ENCODE peak calls at places on chromosomes 12 and 14, in eight cellular contexts. One of them, this sample, is unnamed.
A peak's percentile ranks its signal among the peaks of the same experiment; 100 is the strongest.

GRCh38 chr12:132489078-132489601 is 811 bp upstream of the FBRSL1 start:
- DNase-seq in HCEC 1CT: no peak
- DNase-seq in astrocyte of the spinal cord: no peak
- DNase-seq in activated naive CD8-positive, alpha-beta T cell treated with anti-CD3 and anti-CD28 coated beads for 36 hours: peak; percentile 75
- DNase-seq in NCI-H1436 treated with DMSO at 0.1 percent for 48 hours: no peak
- DNase-seq in non-pigmented ciliary epithelial cell: no peak
- DNase-seq in GM04504: no peak
- DNase-seq in ovary: peak; percentile 71
- DNase-seq in this sample: no peak

GRCh38 chr12:21912318-21912717 is 28.9 kb downstream of the ABCC9 start:
- DNase-seq in HCEC 1CT: peak; percentile 81
- DNase-seq in astrocyte of the spinal cord: peak; percentile 29
- DNase-seq in activated naive CD8-positive, alpha-beta T cell treated with anti-CD3 and anti-CD28 coated beads for 36 hours: no peak
- DNase-seq in NCI-H1436 treated with DMSO at 0.1 percent for 48 hours: no peak
- DNase-seq in non-pigmented ciliary epithelial cell: no peak
- DNase-seq in GM04504: no peak
- DNase-seq in ovary: no peak
- DNase-seq in this sample: no peak

GRCh38 chr14:34003691-34004090 is 52.8 kb upstream of the EGLN3 start:
- DNase-seq in HCEC 1CT: no peak
- DNase-seq in astrocyte of the spinal cord: no peak
- DNase-seq in activated naive CD8-positive, alpha-beta T cell treated with anti-CD3 and anti-CD28 coated beads for 36 hours: no peak
- DNase-seq in NCI-H1436 treated with DMSO at 0.1 percent for 48 hours: no peak
- DNase-seq in non-pigmented ciliary epithelial cell: no peak
- DNase-seq in GM04504: no peak
- DNase-seq in ovary: no peak
- DNase-seq in this sample: no peak

GRCh38 chr14:33509927-33510535 is 440.8 kb downstream of the EGLN3 start:
- DNase-seq in HCEC 1CT: no peak
- DNase-seq in astrocyte of the spinal cord: peak; percentile 90
- DNase-seq in activated naive CD8-positive, alpha-beta T cell treated with anti-CD3 and anti-CD28 coated beads for 36 hours: no peak
- DNase-seq in NCI-H1436 treated with DMSO at 0.1 percent for 48 hours: no peak
- DNase-seq in non-pigmented ciliary epithelial cell: peak; percentile 51
- DNase-seq in GM04504: no peak
- DNase-seq in ovary: peak; percentile 14
- DNase-seq in this sample: no peak

GRCh38 chr14:29262979-29263378 is 496.4 kb downstream of the FOXG1 start:
- DNase-seq in HCEC 1CT: peak; percentile 18
- DNase-seq in astrocyte of the spinal cord: no peak
- DNase-seq in activated naive CD8-positive, alpha-beta T cell treated with anti-CD3 and anti-CD28 coated beads for 36 hours: no peak
- DNase-seq in NCI-H1436 treated with DMSO at 0.1 percent for 48 hours: no peak
- DNase-seq in non-pigmented ciliary epithelial cell: no peak
- DNase-seq in GM04504: no peak
- DNase-seq in ovary: no peak
- DNase-seq in this sample: no peak

GRCh38 chr12:80713419-80713818 is 3.3 kb upstream of the MYF5 start:
- DNase-seq in HCEC 1CT: no peak
- DNase-seq in astrocyte of the spinal cord: no peak
- DNase-seq in activated naive CD8-positive, alpha-beta T cell treated with anti-CD3 and anti-CD28 coated beads for 36 hours: no peak
- DNase-seq in NCI-H1436 treated with DMSO at 0.1 percent for 48 hours: no peak
- DNase-seq in non-pigmented ciliary epithelial cell: no peak
- DNase-seq in GM04504: no peak
- DNase-seq in ovary: no peak
- DNase-seq in this sample: no peak

GRCh38 chr12:88336071-88336768 is 194.1 kb downstream of the TMTC3 start:
- DNase-seq in HCEC 1CT: no peak
- DNase-seq in astrocyte of the spinal cord: no peak
- DNase-seq in activated naive CD8-positive, alpha-beta T cell treated with anti-CD3 and anti-CD28 coated beads for 36 hours: no peak
- DNase-seq in NCI-H1436 treated with DMSO at 0.1 percent for 48 hours: no peak
- DNase-seq in non-pigmented ciliary epithelial cell: no peak
- DNase-seq in GM04504: no peak
- DNase-seq in ovary: no peak
- DNase-seq in this sample: no peak

GRCh38 chr12:57758566-57759359 is 3.9 kb downstream of the MARCHF9 start:
- DNase-seq in HCEC 1CT: peak; percentile 0
- DNase-seq in astrocyte of the spinal cord: no peak
- DNase-seq in activated naive CD8-positive, alpha-beta T cell treated with anti-CD3 and anti-CD28 coated beads for 36 hours: no peak
- DNase-seq in NCI-H1436 treated with DMSO at 0.1 percent for 48 hours: no peak
- DNase-seq in non-pigmented ciliary epithelial cell: no peak
- DNase-seq in GM04504: no peak
- DNase-seq in ovary: no peak
- DNase-seq in this sample: no peak

GRCh38 chr14:99627510-99628381 is 17.2 kb upstream of the HHIPL1 start:
- DNase-seq in HCEC 1CT: no peak
- DNase-seq in astrocyte of the spinal cord: no peak
- DNase-seq in activated naive CD8-positive, alpha-beta T cell treated with anti-CD3 and anti-CD28 coated beads for 36 hours: no peak
- DNase-seq in NCI-H1436 treated with DMSO at 0.1 percent for 48 hours: no peak
- DNase-seq in non-pigmented ciliary epithelial cell: no peak
- DNase-seq in GM04504: no peak
- DNase-seq in ovary: no peak
- DNase-seq in this sample: no peak

GRCh38 chr12:67501362-67501761 is 147.2 kb upstream of the DYRK2 start:
- DNase-seq in HCEC 1CT: no peak
- DNase-seq in astrocyte of the spinal cord: no peak
- DNase-seq in activated naive CD8-positive, alpha-beta T cell treated with anti-CD3 and anti-CD28 coated beads for 36 hours: no peak
- DNase-seq in NCI-H1436 treated with DMSO at 0.1 percent for 48 hours: peak; percentile 63
- DNase-seq in non-pigmented ciliary epithelial cell: no peak
- DNase-seq in GM04504: no peak
- DNase-seq in ovary: no peak
- DNase-seq in this sample: peak; percentile 8

GRCh38 chr12:30970559-30971202 is 44.1 kb downstream of the TSPAN11 start:
- DNase-seq in HCEC 1CT: no peak
- DNase-seq in astrocyte of the spinal cord: no peak
- DNase-seq in activated naive CD8-positive, alpha-beta T cell treated with anti-CD3 and anti-CD28 coated beads for 36 hours: no peak
- DNase-seq in NCI-H1436 treated with DMSO at 0.1 percent for 48 hours: no peak
- DNase-seq in non-pigmented ciliary epithelial cell: no peak
- DNase-seq in GM04504: no peak
- DNase-seq in ovary: peak; percentile 25
- DNase-seq in this sample: no peak

GRCh38 chr12:66695130-66695529 is 16.3 kb upstream of the GRIP1 start:
- DNase-seq in HCEC 1CT: no peak
- DNase-seq in astrocyte of the spinal cord: no peak
- DNase-seq in activated naive CD8-positive, alpha-beta T cell treated with anti-CD3 and anti-CD28 coated beads for 36 hours: no peak
- DNase-seq in NCI-H1436 treated with DMSO at 0.1 percent for 48 hours: no peak
- DNase-seq in non-pigmented ciliary epithelial cell: no peak
- DNase-seq in GM04504: no peak
- DNase-seq in ovary: no peak
- DNase-seq in this sample: no peak

GRCh38 chr12:87704374-87704773 is 324.8 kb downstream of the C12orf50 start:
- DNase-seq in HCEC 1CT: no peak
- DNase-seq in astrocyte of the spinal cord: no peak
- DNase-seq in activated naive CD8-positive, alpha-beta T cell treated with anti-CD3 and anti-CD28 coated beads for 36 hours: no peak
- DNase-seq in NCI-H1436 treated with DMSO at 0.1 percent for 48 hours: no peak
- DNase-seq in non-pigmented ciliary epithelial cell: no peak
- DNase-seq in GM04504: no peak
- DNase-seq in ovary: no peak
- DNase-seq in this sample: no peak

GRCh38 chr14:20489093-20489994 is 16.0 kb upstream of the RNASE10 start:
- DNase-seq in HCEC 1CT: no peak
- DNase-seq in astrocyte of the spinal cord: peak; percentile 17
- DNase-seq in activated naive CD8-positive, alpha-beta T cell treated with anti-CD3 and anti-CD28 coated beads for 36 hours: no peak
- DNase-seq in NCI-H1436 treated with DMSO at 0.1 percent for 48 hours: no peak
- DNase-seq in non-pigmented ciliary epithelial cell: no peak
- DNase-seq in GM04504: no peak
- DNase-seq in ovary: no peak
- DNase-seq in this sample: no peak